ENCODE peak calls at places on chromosomes 4 and X, in seven cellular contexts. J is fibroblast of lung; I is tibial nerve; F is cardiac muscle cell; U is heart left ventricle; X is heart right ventricle; R is CD4-positive, alpha-beta T cell. S is an unnamed sample.

GRCh38 chr4:26397086-26397485 is 76.3 kb downstream of the RBPJ start:
- DNase-seq in R (no peak), I (no peak), X (no peak), J (no peak), U (no peak), F (no peak), S (no peak)

GRCh38 chr4:39718366-39719323 is 20.7 kb downstream of the UBE2K start:
- DNase-seq in J (no peak), F (no peak), X (no peak), U (no peak), R (no peak), I (no peak), S (no peak)

GRCh38 chr4:163548481-163549243 is 54.2 kb downstream of the TMA16 start:
- DNase-seq in U (no peak), R (no peak), I (no peak), J (peak; percentile 78), F (peak; percentile 66), X (no peak), S (no peak)

GRCh38 chr4:149980941-149981340 is 97.3 kb upstream of the DCLK2 start:
- DNase-seq in X (peak; percentile 61), F (peak; percentile 61), R (peak; percentile 20), J (peak; percentile 62), I (peak; percentile 15), U (peak; percentile 18), S (peak; percentile 51)

GRCh38 chr4:47473351-47473750 is 9.8 kb upstream of the COMMD8 start:
- DNase-seq in I (no peak), J (no peak), R (no peak), F (no peak), X (no peak), U (no peak), S (no peak)

GRCh38 chr4:2354760-2355159 is 63.7 kb downstream of the ZFYVE28 start:
- DNase-seq in I (no peak), R (no peak), X (no peak), F (no peak), U (no peak), J (no peak), S (no peak)

GRCh38 chr4:26161030-26161824 is 159.6 kb upstream of the RBPJ start:
- DNase-seq in U (no peak), J (peak; percentile 41), X (no peak), I (no peak), F (no peak), R (no peak), S (no peak)

GRCh38 chr4:19844436-19844835 is 407.3 kb upstream of the SLIT2 start:
- DNase-seq in J (peak; percentile 54), U (peak; percentile 25), R (no peak), I (no peak), F (no peak), X (peak; percentile 8), S (peak; percentile 66)

GRCh38 chrX:47446971-47447370 is 36.1 kb downstream of the ZNF41 start:
- DNase-seq in F (no peak), J (no peak), I (no peak), U (no peak), R (no peak), X (no peak), S (no peak)
- H3K9me3 ChIP-seq in F (peaks cover 3% of the 10 kb centered on the region), J (no peaks in the 10 kb centered on the region), I (peaks cover 36% of the 10 kb centered on the region), U (peaks cover 24% of the 10 kb centered on the region), R (peaks cover 36% of the 10 kb centered on the region), X (peaks cover 24% of the 10 kb centered on the region), S (no peaks in the 10 kb centered on the region)

GRCh38 chr4:59122626-59123025 is 2012.4 kb upstream of the IGFBP7 start:
- DNase-seq in U (no peak), F (no peak), I (no peak), R (no peak), J (no peak), X (no peak), S (no peak)
- H3K9me3 ChIP-seq in U (no peaks in the 10 kb centered on the region), F (no peaks in the 10 kb centered on the region), I (no peaks in the 10 kb centered on the region), R (peaks cover 6% of the 10 kb centered on the region), J (no peaks in the 10 kb centered on the region), X (no peaks in the 10 kb centered on the region), S (no peaks in the 10 kb centered on the region)

DNA sequence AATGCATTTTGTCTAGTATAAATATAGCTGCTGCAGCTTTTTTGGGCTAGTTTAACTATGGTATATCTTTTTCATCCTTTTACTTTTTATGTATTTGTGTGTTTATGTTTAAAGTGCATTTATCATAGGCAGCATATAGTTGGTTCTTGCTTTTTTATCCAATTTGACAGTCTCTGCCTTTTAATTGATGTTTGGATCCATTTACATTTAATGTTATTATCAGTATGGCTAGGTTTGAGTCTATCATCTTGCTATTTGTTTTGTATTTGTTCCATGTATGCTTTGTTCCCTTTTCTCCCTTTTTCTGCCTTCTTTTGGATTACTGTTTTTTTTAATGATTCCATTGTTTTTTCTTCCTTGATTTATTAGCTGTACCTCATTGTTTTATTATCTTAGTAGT is 40.3 kb downstream of the GNL3L start:
- DNase-seq in X (no peak), I (no peak), F (no peak), J (no peak), R (no peak), U (no peak), S (no peak)
- H3K9me3 ChIP-seq in X (peaks cover 10% of the 10 kb centered on the region), I (peaks cover 7% of the 10 kb centered on the region), F (no peaks in the 10 kb centered on the region), J (no peaks in the 10 kb centered on the region), R (peaks cover 5% of the 10 kb centered on the region), U (no peaks in the 10 kb centered on the region), S (no peaks in the 10 kb centered on the region)

GRCh38 chr4:169407217-169407845 is 136.6 kb upstream of the SH3RF1 start:
- DNase-seq in F (peak; percentile 86), U (peak; percentile 20), X (peak; percentile 36), I (no peak), J (peak; percentile 32), R (no peak), S (no peak)

GRCh38 chr4:169399976-169400767 is 129.4 kb upstream of the SH3RF1 start:
- DNase-seq in J (no peak), F (no peak), I (no peak), U (no peak), R (no peak), X (no peak), S (no peak)

GRCh38 chr4:169400832-169401231 is 130.1 kb upstream of the SH3RF1 start:
- DNase-seq in I (no peak), R (no peak), F (no peak), J (no peak), U (no peak), X (no peak), S (no peak)

GRCh38 chr4:169404959-169405358 is 134.2 kb upstream of the SH3RF1 start:
- DNase-seq in J (no peak), I (no peak), U (no peak), R (no peak), X (no peak), F (no peak), S (no peak)
- H3K9me3 ChIP-seq in J (no peaks in the 10 kb centered on the region), I (no peaks in the 10 kb centered on the region), U (no peaks in the 10 kb centered on the region), R (no peaks in the 10 kb centered on the region), X (no peaks in the 10 kb centered on the region), F (no peaks in the 10 kb centered on the region), S (no peaks in the 10 kb centered on the region)

DNA sequence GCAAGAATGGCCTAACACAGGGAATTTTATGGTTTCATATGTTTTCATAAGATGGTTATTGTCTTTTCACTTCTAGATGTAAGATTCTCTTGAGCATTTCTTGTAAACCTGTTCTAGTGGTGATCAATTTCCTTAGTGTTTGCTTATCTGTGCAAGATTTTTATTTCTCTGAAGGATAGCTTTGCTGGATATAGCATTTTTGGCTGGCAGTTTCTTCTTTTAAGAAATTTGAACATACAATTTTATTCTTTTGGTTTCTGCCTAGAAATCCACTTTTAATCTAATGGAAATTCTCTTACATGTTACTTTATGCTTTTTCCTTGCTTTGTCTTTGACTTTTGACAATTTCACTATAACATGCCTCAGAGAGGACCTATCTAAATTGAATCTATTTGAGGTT is 276.5 kb upstream of the SFRP2 start:
- DNase-seq in X (no peak), F (no peak), J (no peak), I (no peak), U (no peak), R (no peak), S (no peak)
- H3K9me3 ChIP-seq in X (peaks cover 34% of the 10 kb centered on the region), F (no peaks in the 10 kb centered on the region), J (no peaks in the 10 kb centered on the region), I (peaks cover 52% of the 10 kb centered on the region), U (peaks cover 5% of the 10 kb centered on the region), R (peaks cover 30% of the 10 kb centered on the region), S (peaks cover 2% of the 10 kb centered on the region)